ENCODE peak calls at places on chromosomes 13 and 19, in ten cellular contexts. R is ascending aorta, I is kidney, P is uterus, G is osteocyte, O is stomach, L is GM23338, V is thoracic aorta, Q is thyroid gland, B is A549. N is an unnamed sample.
A peak's percentile ranks its signal among the peaks of the same experiment; 100 is the strongest.

GRCh38 chr13:98922306-98922705 is 55.6 kb downstream of the DOCK9 start:
- DNase-seq in R (no peak), I (no peak), P (no peak), G (no peak), O (no peak), L (no peak), V (no peak), Q (no peak), B (no peak), N (no peak)

GRCh38 chr13:73187106-73187505 is 128.3 kb downstream of the KLF5 start:
- DNase-seq in R (no peak), I (no peak), P (no peak), G (no peak), O (no peak), L (no peak), V (no peak), Q (no peak), B (no peak), N (no peak)

GRCh38 chr13:71831716-71832115 is 35.3 kb downstream of the DACH1 start:
- DNase-seq in R (no peak), I (no peak), P (no peak), G (no peak), O (no peak), L (peak; percentile 37), V (no peak), Q (no peak), B (no peak), N (no peak)

GRCh38 chr19:4831351-4832340 is at the start of gene TICAM1:
- DNase-seq in R (peak; percentile 25), I (peak; percentile 93), P (peak; percentile 67), G (no peak), O (peak; percentile 80), L (peak; percentile 45), V (no peak), Q (peak; percentile 82), B (peak; percentile 48), N (peak; percentile 77)

GRCh38 chr19:58317481-58318072 is 9.2 kb upstream of the ZSCAN22 start:
- DNase-seq in R (no peak), I (no peak), P (no peak), G (no peak), O (no peak), L (peak; percentile 69), V (no peak), Q (peak; percentile 19), B (no peak), N (no peak)

GRCh38 chr19:20513179-20513934 is 52.2 kb downstream of the ZNF737 start:
- DNase-seq in R (no peak), I (no peak), P (no peak), G (no peak), O (no peak), L (peak; percentile 8), V (no peak), Q (peak; percentile 83), B (no peak), N (no peak)

GRCh38 chr13:97359181-97360057 is 74.5 kb upstream of the RAP2A start:
- DNase-seq in R (no peak), I (no peak), P (peak; percentile 42), G (no peak), O (peak; percentile 36), L (peak; percentile 88), V (no peak), Q (peak; percentile 35), B (peak; percentile 40), N (no peak)

GRCh38 chr19:29622191-29623070 is 16.3 kb downstream of the POP4 start:
- DNase-seq in R (no peak), I (peak; percentile 67), P (no peak), G (no peak), O (no peak), L (no peak), V (no peak), Q (no peak), B (no peak), N (no peak)

GRCh38 chr13:113742000-113742441 is 17.0 kb upstream of the TMEM255B start:
- DNase-seq in R (no peak), I (peak; percentile 85), P (no peak), G (no peak), O (peak; percentile 40), L (peak; percentile 62), V (no peak), Q (peak; percentile 40), B (no peak), N (no peak)

GRCh38 chr19:55212447-55212846 is 3.1 kb upstream of the PTPRH start:
- DNase-seq in R (no peak), I (no peak), P (no peak), G (no peak), O (no peak), L (peak; percentile 44), V (no peak), Q (no peak), B (peak; percentile 73), N (no peak)

GRCh38 chr19:55213547-55213946 is 4.2 kb upstream of the PTPRH start:
- DNase-seq in R (no peak), I (no peak), P (no peak), G (no peak), O (no peak), L (no peak), V (no peak), Q (no peak), B (no peak), N (no peak)

GRCh38 chr19:55220525-55220924 is 8.0 kb downstream of the TMEM86B start:
- DNase-seq in R (no peak), I (no peak), P (no peak), G (no peak), O (no peak), L (peak; percentile 87), V (no peak), Q (no peak), B (no peak), N (no peak)

DNA sequence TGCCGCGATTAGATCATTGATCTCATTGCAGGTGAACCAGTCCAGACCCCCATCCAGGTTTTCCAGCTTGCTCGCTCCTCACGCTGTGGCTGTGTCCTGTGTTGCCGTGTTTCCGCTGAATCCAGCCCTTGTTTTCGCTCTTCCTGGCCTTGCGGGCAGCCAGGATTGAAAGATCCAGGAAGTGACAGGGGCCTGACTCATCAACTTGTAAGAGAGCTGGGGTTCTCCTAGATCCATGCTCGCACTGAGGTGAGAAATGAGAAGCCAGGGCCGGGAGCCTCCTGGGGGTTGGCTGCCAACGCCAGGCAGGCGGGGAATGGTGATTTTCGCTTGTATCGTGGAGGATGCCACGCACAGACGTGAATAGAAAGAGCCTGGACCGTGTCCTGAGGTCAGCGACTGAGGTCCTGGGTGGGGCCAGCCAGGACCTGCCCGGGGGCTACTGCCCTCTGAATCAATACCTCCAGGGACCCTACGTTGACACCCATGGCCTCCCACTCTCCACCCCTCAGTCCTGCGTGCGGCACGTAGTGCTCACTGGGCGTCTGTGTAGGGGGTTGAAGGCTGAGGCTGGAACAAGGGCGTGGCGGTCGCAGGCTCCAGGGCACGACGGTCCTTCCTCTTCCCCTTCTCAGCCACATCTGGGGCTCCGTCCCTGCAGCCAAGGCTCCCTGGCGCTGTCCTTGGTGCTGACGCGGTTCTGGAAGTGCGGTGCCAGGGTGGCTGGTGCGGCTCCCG is 7.3 kb upstream of the PTPRH start:
- DNase-seq in R (peak; percentile 25), I (peak; percentile 87), P (peak; percentile 41), G (peak; percentile 93), O (peak; percentile 72), L (peak; percentile 98), V (peak; percentile 34), Q (peak; percentile 79), B (peak; percentile 100), N (peak; percentile 85)
- TF ChIP-seq CTCF in R (no peak), I (no peak), P (no peak), G (no peak), O (no peak), L (no peak), V (no peak), Q (no peak), B (no peak), N (no peak)

DNA sequence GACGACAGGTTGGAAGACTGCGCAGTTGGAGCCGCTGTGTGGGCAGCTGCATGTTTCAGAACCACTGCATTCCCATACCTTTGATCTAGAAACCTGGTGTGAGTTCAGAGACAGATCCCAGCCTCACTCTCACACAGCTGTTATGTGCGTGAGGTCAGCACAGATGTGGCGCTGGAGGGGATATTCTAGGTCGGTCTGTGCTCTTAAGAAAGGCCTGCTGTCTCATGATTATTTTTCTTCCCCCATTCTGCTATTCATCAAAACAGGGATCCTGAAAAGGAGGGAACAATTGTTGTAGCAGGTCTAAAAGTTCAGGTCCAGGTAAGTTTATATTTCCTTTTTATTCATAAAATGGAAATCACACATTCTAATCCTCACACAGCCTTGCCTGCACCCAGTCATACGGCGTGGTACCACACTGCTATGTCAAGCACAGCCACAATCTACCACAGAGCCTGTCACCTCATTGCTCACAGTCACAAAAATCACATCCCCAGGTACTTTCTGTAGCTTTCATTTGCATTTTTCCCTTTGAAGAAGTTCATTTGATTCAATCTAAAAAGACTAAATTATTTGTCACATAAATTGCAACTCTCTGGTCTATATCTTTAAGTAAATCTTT is 846 bp downstream of the ZNF546 start:
- DNase-seq in R (no peak), I (no peak), P (no peak), G (no peak), O (no peak), L (no peak), V (no peak), Q (no peak), B (no peak), N (no peak)
- TF ChIP-seq CTCF in R (no peak), I (no peak), P (no peak), G (no peak), O (no peak), L (no peak), V (no peak), Q (no peak), B (no peak), N (no peak)

DNA sequence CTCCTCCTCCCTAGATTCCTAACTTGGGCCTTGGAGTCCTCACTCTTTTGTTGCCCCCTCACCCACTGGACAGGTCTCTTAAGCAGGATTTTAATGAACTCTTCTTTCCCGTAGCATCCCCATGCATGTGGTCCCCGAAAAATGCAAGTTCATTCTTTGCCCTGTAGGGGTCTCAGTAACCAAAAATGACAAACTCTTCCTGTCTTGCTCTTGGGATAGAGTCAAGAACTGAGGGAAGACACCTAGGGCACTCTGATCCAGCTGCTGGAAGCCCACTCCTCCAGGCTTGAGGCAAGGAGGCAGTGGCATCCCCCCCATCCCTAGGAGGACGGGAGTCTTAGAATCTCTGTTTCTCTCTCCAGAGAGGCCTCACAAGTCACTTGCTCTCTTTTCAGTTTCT is 987.0 kb downstream of the DIAPH3 start:
- DNase-seq in R (no peak), I (no peak), P (no peak), G (no peak), O (no peak), L (peak; percentile 50), V (no peak), Q (no peak), B (no peak), N (no peak)
- TF ChIP-seq CTCF in R (no peak), I (no peak), P (no peak), G (no peak), O (peak; percentile 7), L (peak; percentile 56), V (no peak), Q (no peak), B (no peak), N (no peak)

GRCh38 chr13:39215971-39216370 is 177.7 kb downstream of the NHLRC3 start:
- DNase-seq in R (no peak), I (no peak), P (no peak), G (no peak), O (no peak), L (no peak), V (no peak), Q (no peak), B (no peak), N (no peak)

GRCh38 chr13:39209731-39210633 is 171.7 kb downstream of the NHLRC3 start:
- DNase-seq in R (no peak), I (no peak), P (peak; percentile 31), G (no peak), O (no peak), L (no peak), V (no peak), Q (no peak), B (no peak), N (no peak)

GRCh38 chr13:39210961-39211534 is 172.8 kb downstream of the NHLRC3 start:
- DNase-seq in R (no peak), I (no peak), P (no peak), G (no peak), O (no peak), L (peak; percentile 22), V (no peak), Q (no peak), B (no peak), N (no peak)
- TF ChIP-seq CTCF in R (no peak), I (no peak), P (no peak), G (no peak), O (no peak), L (peak; percentile 46), V (no peak), Q (no peak), B (no peak), N (no peak)

N was measured in heart right ventricle.